ENCODE peak calls at places on chromosomes 5 and 9, in ten cellular contexts. B is GM23338, V is AG04450, G is cardiac fibroblast, T is heart right ventricle, X is progenitor cell of endocrine pancreas, Y is SK-N-SH, P is Panc1, U is GM13977, W is upper lobe of left lung. J is an unnamed sample.

GRCh38 chr9:84285381-84285780 is 55.2 kb downstream of the SLC28A3 start:
- DNase-seq in P (no peak), Y (no peak), W (no peak), V (no peak), X (no peak), U (no peak), B (no peak), G (no peak), T (no peak), J (no peak)

GRCh38 chr5:58458851-58459275 is 1.0 kb downstream of the PLK2 start:
- DNase-seq in G (peak), T (no peak), X (no peak), V (no peak), U (no peak), W (no peak), Y (peak), B (peak), P (no peak), J (no peak)

GRCh38 chr5:1014781-1015221 is 6.2 kb downstream of the NKD2 start:
- DNase-seq in Y (no peak), W (no peak), B (no peak), T (no peak), G (no peak), X (no peak), U (no peak), P (no peak), V (no peak), J (no peak)

GRCh38 chr5:179819296-179820126 is 1.2 kb upstream of the SQSTM1 start:
- DNase-seq in B (peak), U (peak), T (peak), Y (peak), W (peak), X (no peak), V (no peak), P (no peak), G (peak), J (peak)

GRCh38 chr5:111520908-111521307 is 8.6 kb upstream of the STARD4 start:
- DNase-seq in P (no peak), V (no peak), X (no peak), B (no peak), W (no peak), Y (no peak), G (no peak), U (no peak), T (no peak), J (no peak)

GRCh38 chr9:123336455-123336854 is 19.5 kb upstream of the CRB2 start:
- DNase-seq in V (no peak), P (no peak), B (no peak), W (peak), Y (no peak), X (no peak), G (no peak), T (no peak), U (no peak), J (no peak)

GRCh38 chr9:97293207-97293721 is 14.2 kb upstream of the CCDC180 start:
- DNase-seq in X (no peak), U (no peak), W (peak), T (peak), B (peak), V (no peak), P (no peak), Y (no peak), G (peak), J (no peak)

GRCh38 chr5:154368041-154368800 is 77.6 kb upstream of the SAP30L start:
- DNase-seq in P (peak), B (peak), W (no peak), Y (peak), V (peak), T (peak), X (no peak), U (no peak), G (peak), J (no peak)

GRCh38 chr5:132392411-132392810 is 22.9 kb downstream of the SLC22A5 start:
- DNase-seq in W (no peak), P (no peak), V (no peak), G (no peak), X (no peak), T (no peak), Y (no peak), B (no peak), U (no peak), J (no peak)

GRCh38 chr9:133709716-133710571 is 28.2 kb downstream of the SARDH start:
- DNase-seq in X (no peak), W (no peak), Y (no peak), V (no peak), U (no peak), G (no peak), B (no peak), P (no peak), T (no peak), J (no peak)

GRCh38 chr9:128550226-128550625 is 2.2 kb upstream of the SPTAN1 start:
- DNase-seq in P (no peak), T (no peak), G (no peak), B (no peak), W (no peak), X (no peak), V (no peak), Y (no peak), U (no peak), J (peak)

GRCh38 chr5:36740259-36740898 is 134.0 kb downstream of the SLC1A3 start:
- DNase-seq in T (no peak), G (peak), P (no peak), Y (no peak), B (no peak), V (no peak), U (no peak), W (no peak), X (no peak), J (no peak)

GRCh38 chr9:14652729-14653377 is 40.4 kb downstream of the ZDHHC21 start:
- DNase-seq in Y (peak), G (peak), B (peak), P (no peak), W (no peak), U (no peak), V (no peak), T (no peak), X (no peak), J (no peak)

GRCh38 chr9:134738869-134739659 is 97.5 kb downstream of the COL5A1 start:
- DNase-seq in B (peak), U (no peak), T (peak), P (no peak), Y (peak), W (peak), X (peak), G (peak), V (peak), J (peak)

GRCh38 chr5:58060971-58061370 is 398.9 kb downstream of the PLK2 start:
- DNase-seq in V (peak), B (no peak), G (peak), X (no peak), P (no peak), Y (no peak), T (no peak), W (no peak), U (no peak), J (no peak)

GRCh38 chr9:73270967-73271722 is 119.5 kb downstream of the ANXA1 start:
- DNase-seq in P (no peak), U (no peak), V (peak), T (no peak), B (no peak), Y (no peak), X (no peak), W (no peak), G (peak), J (no peak)

GRCh38 chr9:93254061-93254481 is 70.1 kb downstream of the WNK2 start:
- DNase-seq in V (no peak), P (no peak), X (no peak), U (no peak), Y (no peak), W (no peak), G (no peak), T (no peak), B (no peak), J (no peak)

GRCh38 chr5:157506981-157507780 is 47.2 kb downstream of the NIPAL4 start:
- DNase-seq in B (no peak), G (peak), P (no peak), X (no peak), V (no peak), Y (no peak), W (no peak), U (no peak), T (peak), J (no peak)

DNA sequence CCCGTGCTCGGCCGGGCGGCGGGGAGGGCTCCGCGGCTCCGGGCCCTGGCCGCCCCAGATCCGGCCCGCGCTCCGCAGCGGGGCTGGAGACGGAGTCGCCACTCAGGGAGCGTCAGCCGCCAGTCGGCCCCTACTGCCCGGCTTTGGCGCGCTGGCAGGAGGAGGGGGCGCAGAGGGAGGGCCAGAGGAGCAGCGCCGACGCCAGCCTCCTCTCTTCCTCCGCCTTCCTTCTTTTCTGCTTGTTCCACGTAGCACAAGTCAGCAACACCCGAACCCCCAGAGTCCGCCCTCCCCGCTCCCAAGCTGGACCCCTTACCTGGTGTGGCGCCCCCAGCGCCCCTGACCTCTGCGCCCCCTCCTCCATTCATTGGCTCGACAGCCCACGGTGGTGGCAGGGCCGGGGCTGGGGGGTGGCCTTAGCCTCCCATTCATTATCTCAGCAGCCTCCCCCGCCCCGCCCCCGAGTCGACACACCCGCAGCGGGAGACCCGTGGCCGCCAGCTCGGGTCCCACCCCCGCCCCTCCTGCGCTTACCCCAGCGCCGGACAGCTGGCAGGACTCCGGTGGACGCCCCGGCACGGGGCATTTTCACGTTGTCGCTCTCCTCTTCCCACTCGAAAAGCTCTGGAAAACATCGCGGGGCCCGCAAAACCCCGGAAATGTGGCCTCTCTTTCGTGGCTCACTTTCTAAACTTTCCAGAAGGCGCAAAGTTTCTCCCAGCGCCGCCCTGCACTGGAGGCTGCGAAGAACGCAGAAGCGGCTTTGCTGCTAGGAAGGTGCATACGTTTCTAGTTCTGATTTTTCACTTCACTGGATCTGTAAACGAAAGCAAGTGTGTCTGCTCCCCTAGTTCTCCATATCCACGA is at the start of gene LPAR1:
- DNase-seq in X (peak), T (peak), V (peak), W (peak), G (peak), U (peak), P (no peak), B (peak), Y (peak), J (no peak)
- TF ChIP-seq CTCF in X (no peak), T (no peak), V (peak), W (no peak), G (no peak), U (no peak), P (no peak), B (no peak), Y (no peak), J (no peak)

DNA sequence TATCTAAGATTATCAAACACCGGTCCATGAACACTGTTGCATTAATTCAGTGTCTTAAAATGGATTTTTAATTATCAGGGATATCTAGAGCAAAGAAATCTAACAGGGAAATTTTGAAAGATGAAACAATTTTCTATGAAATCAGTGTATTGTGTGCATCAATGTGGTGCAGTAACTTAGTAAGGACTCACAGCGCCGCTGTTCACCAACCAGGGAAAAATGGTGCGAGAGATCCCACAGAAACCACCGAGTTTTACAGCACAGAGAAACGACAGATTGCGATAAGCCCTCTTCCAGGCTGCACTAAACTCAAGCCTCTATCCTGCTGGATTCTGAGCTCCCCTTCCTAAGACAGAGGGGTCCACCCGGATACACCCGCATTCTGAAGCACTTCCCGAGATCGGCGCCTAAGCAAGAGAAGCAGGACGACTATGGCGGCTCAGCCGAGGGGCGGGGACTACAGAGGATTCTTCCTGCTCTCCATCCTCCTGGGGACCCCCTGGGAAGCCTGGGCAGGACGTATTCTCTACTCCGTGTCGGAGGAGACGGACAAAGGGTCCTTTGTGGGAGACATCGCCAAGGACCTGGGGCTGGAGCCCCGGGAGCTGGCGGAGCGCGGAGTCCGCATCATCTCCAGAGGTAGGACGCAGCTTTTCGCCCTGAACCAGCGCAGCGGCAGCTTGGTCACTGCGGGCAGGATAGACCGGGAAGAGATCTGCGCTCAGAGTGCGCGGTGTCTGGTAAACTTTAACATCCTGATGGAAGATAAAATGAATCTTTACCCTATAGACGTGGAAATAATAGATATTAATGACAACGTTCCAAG is at the start of gene PCDHGA7:
- DNase-seq in W (no peak), X (no peak), T (no peak), V (no peak), P (no peak), Y (peak), B (no peak), G (peak), U (no peak), J (peak)
- TF ChIP-seq CTCF in W (no peak), X (no peak), T (no peak), V (peak), P (no peak), Y (peak), B (no peak), G (peak), U (peak), J (no peak)

DNA sequence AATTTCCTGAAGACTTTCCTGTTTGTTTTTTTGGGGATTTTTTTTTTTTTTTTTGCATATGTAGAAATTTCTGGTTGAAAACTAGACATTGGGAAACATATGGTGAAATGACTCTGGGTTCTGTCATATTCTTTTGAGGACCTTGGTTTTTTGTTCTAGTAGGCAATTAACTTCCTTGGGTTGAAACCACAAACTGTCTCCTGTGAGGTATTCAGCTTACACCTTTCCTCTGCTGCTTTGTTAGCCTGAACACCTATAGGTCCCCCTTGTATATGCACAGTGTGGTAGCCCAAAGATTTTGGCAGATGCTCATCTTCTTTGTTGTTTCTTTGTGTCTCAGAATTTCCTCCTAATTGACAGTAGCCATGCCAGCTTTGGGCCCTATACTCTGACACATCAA is 140.5 kb downstream of the COMMD10 start:
- DNase-seq in P (no peak), U (no peak), W (no peak), X (no peak), G (peak), T (no peak), B (no peak), Y (no peak), V (no peak), J (no peak)
- TF ChIP-seq CTCF in P (no peak), U (no peak), W (no peak), X (no peak), G (no peak), T (no peak), B (no peak), Y (no peak), V (no peak), J (no peak)

DNA sequence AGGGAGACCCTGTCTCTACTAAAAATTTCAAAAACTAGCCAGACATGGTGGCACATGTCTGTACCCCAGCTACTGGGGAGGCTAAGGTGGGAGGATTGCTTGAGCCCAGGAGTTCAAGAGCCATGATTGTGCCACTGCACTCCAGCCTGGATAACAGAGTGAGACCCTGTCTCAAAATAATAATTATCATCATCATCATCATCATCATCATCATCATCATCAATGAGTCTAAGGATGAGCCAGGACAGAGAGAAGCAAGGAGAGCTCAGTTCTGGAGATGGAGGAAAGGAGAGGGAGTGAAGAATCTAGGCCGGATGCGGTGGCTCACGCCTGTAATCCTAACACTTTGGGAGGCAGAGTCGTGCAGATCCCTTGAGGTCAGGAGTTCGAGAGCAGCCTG is 36.7 kb upstream of the MATR3 start:
- DNase-seq in X (no peak), V (no peak), B (no peak), Y (no peak), W (no peak), G (no peak), P (no peak), T (no peak), U (no peak), J (no peak)
- TF ChIP-seq CTCF in X (no peak), V (no peak), B (no peak), Y (no peak), W (no peak), G (no peak), P (no peak), T (no peak), U (no peak), J (no peak)

DNA sequence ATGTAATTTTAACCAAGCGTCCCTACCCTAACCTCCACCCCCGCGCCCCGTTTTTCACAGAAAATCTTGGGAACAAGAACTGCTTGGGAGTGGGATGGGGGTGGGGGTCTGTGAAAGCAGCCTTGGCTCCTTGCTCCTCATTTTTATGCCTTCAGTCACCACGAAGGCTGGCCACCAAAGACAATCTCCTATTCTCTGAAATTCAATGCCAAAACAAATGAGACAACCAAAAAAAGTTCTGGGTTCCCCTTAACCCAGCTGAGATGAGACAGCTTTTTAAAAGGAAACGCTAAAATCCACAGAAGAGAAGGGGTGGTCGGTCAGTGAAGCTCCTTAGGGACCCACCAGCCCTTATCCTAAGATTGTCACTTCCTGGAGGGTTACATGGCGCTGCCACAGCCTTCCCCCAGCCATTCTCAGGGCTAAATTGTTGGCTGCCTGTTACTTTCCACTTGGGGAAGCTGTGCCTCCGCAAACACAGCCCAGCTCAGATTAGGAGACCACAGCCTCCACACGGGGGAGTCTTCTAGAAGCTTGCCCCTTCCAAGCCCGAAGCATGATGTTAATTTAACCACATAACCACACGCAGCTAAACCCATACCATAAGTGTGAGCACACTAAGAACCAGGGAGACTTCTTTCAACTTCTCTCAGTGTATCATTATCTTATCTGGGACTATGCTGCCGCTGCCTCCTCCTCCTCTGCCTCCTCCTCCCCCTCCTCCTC is 136.3 kb downstream of the FOXD1 start:
- DNase-seq in G (peak), X (no peak), U (no peak), Y (no peak), T (no peak), P (no peak), W (no peak), V (peak), B (peak), J (no peak)
- TF ChIP-seq CTCF in G (peak), X (no peak), U (peak), Y (peak), T (no peak), P (peak), W (no peak), V (peak), B (peak), J (no peak)

GRCh38 chr5:126801992-126802294 is 25.0 kb downstream of the LMNB1 start:
- DNase-seq in T (no peak), Y (peak), P (peak), V (no peak), G (peak), U (no peak), W (no peak), X (no peak), B (no peak), J (no peak)
- TF ChIP-seq CTCF in T (peak), Y (peak), P (no peak), V (peak), G (peak), U (peak), W (peak), X (peak), B (peak), J (peak)

GRCh38 chr9:85717220-85717619 is 24.5 kb downstream of the AGTPBP1 start:
- DNase-seq in P (no peak), G (no peak), B (no peak), V (no peak), U (no peak), T (no peak), Y (no peak), X (no peak), W (no peak), J (peak)

GRCh38 chr9:85713897-85714296 is 27.9 kb downstream of the AGTPBP1 start:
- DNase-seq in V (no peak), G (no peak), X (no peak), W (no peak), T (no peak), U (no peak), Y (no peak), B (no peak), P (no peak), J (no peak)

GRCh38 chr9:85715587-85715986 is 26.2 kb downstream of the AGTPBP1 start:
- DNase-seq in B (no peak), G (no peak), T (no peak), Y (no peak), X (no peak), V (no peak), U (no peak), P (no peak), W (peak), J (peak)

GRCh38 chr9:85716031-85716877 is 25.5 kb downstream of the AGTPBP1 start:
- DNase-seq in X (no peak), P (no peak), T (no peak), U (peak), Y (no peak), G (no peak), W (no peak), V (no peak), B (peak), J (no peak)
- TF ChIP-seq CTCF in X (no peak), P (peak), T (no peak), U (peak), Y (peak), G (peak), W (no peak), V (peak), B (peak), J (peak)

J was measured in natural killer cell.